ENCODE peak calls at places on chromosomes 12 and 14, in five cellular contexts. D is HepG2, E is HCT116, T is GM12878, H is SK-N-SH. I is an unnamed sample.

GRCh38 chr14:56055521-56055920 is 62.7 kb upstream of the PELI2 start:
- DNase-seq in H (no peak), D (no peak), E (no peak), T (no peak), I (no peak)

GRCh38 chr14:74913986-74914573 is 9.0 kb downstream of the RPS6KL1 start:
- DNase-seq in D (peak), T (no peak), H (peak), E (peak), I (peak)

GRCh38 chr14:60684203-60684602 is 34.9 kb upstream of the SIX1 start:
- DNase-seq in D (peak), E (no peak), H (no peak), T (no peak), I (no peak)

GRCh38 chr12:71426648-71427047 is 12.9 kb upstream of the LGR5 start:
- DNase-seq in T (no peak), E (no peak), H (no peak), D (no peak), I (no peak)

GRCh38 chr14:32473476-32473875 is 144.4 kb downstream of the AKAP6 start:
- DNase-seq in D (peak), E (no peak), T (no peak), H (no peak), I (peak)

GRCh38 chr12:110039085-110039807 is 9.1 kb downstream of the C12orf76 start:
- DNase-seq in D (peak), H (no peak), E (no peak), T (no peak), I (peak)

GRCh38 chr12:107320929-107321618 is 227.7 kb upstream of the CRY1 start:
- DNase-seq in T (no peak), H (peak), E (no peak), D (no peak), I (no peak)

GRCh38 chr12:76674669-76675315 is 89.1 kb upstream of the ZDHHC17 start:
- DNase-seq in E (no peak), T (no peak), D (no peak), H (no peak), I (no peak)

GRCh38 chr14:106879241-106879640 is 1352.9 kb downstream of the TMEM121 start:
- DNase-seq in D (peak), H (peak), E (peak), T (no peak), I (peak)

GRCh38 chr12:55703288-55703687 is 4.4 kb downstream of the ITGA7 start:
- DNase-seq in E (no peak), T (no peak), H (no peak), D (no peak), I (no peak)

GRCh38 chr12:129202109-129202814 is 349.0 kb downstream of the GLT1D1 start:
- DNase-seq in T (no peak), H (no peak), E (no peak), D (no peak), I (no peak)

GRCh38 chr12:65306229-65306602 is 27.7 kb downstream of the MSRB3 start:
- DNase-seq in H (no peak), D (no peak), T (no peak), E (no peak), I (no peak)

GRCh38 chr12:96882862-96883261 is 24.2 kb upstream of the NEDD1 start:
- DNase-seq in D (no peak), T (no peak), E (no peak), H (no peak), I (no peak)

GRCh38 chr14:71686677-71687076 is 245.6 kb upstream of the RGS6 start:
- DNase-seq in T (no peak), H (no peak), E (no peak), D (no peak), I (no peak)
- TF ChIP-seq JUND in T (no peak), H (no peak), E (no peak), D (no peak), I (no peak)

GRCh38 chr12:89707623-89707991 is 1.0 kb downstream of the ATP2B1 start:
- DNase-seq in T (no peak), H (peak), E (no peak), D (peak), I (no peak)
- TF ChIP-seq JUND in T (no peak), H (no peak), E (no peak), D (no peak), I (no peak)

GRCh38 chr12:92929957-92930356 is 862 bp upstream of the EEA1 start:
- DNase-seq in T (no peak), E (no peak), D (no peak), H (no peak), I (no peak)
- TF ChIP-seq JUND in T (no peak), E (no peak), D (no peak), H (no peak), I (no peak)

DNA sequence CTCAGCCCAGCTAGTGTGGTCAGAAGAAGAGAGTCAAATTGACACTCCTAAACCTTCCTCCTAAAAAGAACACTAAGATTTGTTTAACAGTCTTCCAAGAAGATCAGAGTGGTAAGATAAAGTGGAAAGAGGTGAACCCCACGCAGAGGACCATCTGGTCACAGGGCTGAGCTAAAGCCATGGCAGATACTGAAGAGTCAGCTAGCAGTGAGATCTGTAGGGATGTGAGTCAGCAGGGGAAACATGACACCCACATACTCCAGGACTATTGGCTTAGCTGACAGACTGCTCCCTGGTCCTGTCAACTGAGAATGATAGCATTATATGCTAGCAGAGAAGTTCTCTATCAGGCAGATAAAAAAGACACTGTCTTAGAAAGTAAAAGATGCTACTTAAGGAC is 269.4 kb upstream of the ALG10 start:
- DNase-seq in H (no peak), E (no peak), D (no peak), T (no peak), I (no peak)
- TF ChIP-seq JUND in H (no peak), E (no peak), D (no peak), T (no peak), I (no peak)

DNA sequence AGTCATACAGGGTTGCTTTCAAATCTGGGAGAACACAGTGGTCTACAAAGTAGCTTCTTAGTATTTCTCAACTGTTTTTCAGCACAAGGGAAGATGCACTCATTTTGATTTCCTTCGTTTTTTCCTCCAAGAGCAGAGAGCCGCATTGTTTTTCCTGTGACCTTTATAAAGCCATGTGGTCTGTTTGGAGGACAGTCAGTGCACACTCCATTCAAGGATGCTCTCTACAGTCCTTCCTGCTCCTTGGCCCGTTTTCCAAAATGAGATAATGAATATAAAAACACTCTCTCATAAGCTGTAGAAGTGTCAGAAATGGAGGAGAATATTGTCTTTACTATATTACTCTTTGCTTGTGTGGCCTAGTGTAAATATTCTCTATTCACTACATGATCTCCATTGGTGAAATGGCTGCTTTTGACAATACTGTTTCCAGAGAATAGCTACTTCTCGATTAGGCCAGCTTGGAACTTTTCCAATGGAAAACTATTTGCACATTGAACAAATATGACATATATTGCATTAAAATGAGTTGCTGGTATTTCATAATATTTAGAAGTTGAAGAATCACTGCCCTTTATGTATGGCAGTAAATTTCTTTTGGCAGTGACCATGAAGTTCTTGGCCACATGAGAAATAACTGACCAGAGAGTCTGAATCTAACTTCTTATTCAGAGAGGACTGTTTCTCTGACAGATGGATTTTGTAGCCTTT is 393.1 kb upstream of the RGS6 start:
- DNase-seq in D (no peak), E (no peak), H (no peak), T (no peak), I (no peak)
- TF ChIP-seq JUND in D (no peak), E (no peak), H (no peak), T (no peak), I (no peak)